ENCODE peak calls at places on chromosomes 4 and X, in four cellular contexts. R, G, W and Y are unnamed samples.

GRCh38 chr4:89906787-89907521 is 12.3 kb downstream of the MMRN1 start:
- DNase-seq in R (no peak), G (no peak), W (no peak), Y (no peak)

GRCh38 chr4:1402516-1403101 is 3.6 kb downstream of the NKX1-1 start:
- DNase-seq in R (no peak), G (no peak), W (no peak), Y (no peak)

GRCh38 chr4:54017308-54017707 is 47.1 kb downstream of the CHIC2 start:
- DNase-seq in R (no peak), G (no peak), W (no peak), Y (no peak)

GRCh38 chr4:173494013-173494970 is 35.7 kb downstream of the HAND2 start:
- DNase-seq in R (peak; percentile 66), G (peak; percentile 80), W (peak; percentile 71), Y (peak; percentile 78)

GRCh38 chr4:75889537-75890199 is 12.6 kb downstream of the PPEF2 start:
- DNase-seq in R (no peak), G (no peak), W (no peak), Y (no peak)

GRCh38 chrX:2342281-2342688 is 158.5 kb downstream of the DHRSX start:
- DNase-seq in R (no peak), G (no peak), W (no peak), Y (no peak)

GRCh38 chrX:70001269-70001668 is 48.5 kb downstream of the AWAT2 start:
- DNase-seq in R (no peak), G (no peak), W (no peak), Y (no peak)

GRCh38 chr4:38529189-38530115 is 134.5 kb upstream of the KLF3 start:
- DNase-seq in R (no peak), G (no peak), W (peak; percentile 95), Y (no peak)

GRCh38 chr4:16157609-16158503 is 68.4 kb downstream of the TAPT1 start:
- DNase-seq in R (peak; percentile 26), G (no peak), W (no peak), Y (no peak)

GRCh38 chr4:13329340-13329850 is 154.7 kb downstream of the RAB28 start:
- DNase-seq in R (no peak), G (no peak), W (no peak), Y (no peak)

GRCh38 chr4:113141901-113142346 is 92.5 kb downstream of the ANK2 start:
- DNase-seq in R (peak; percentile 98), G (peak; percentile 30), W (no peak), Y (no peak)

GRCh38 chr4:55363618-55364420 is 17.8 kb downstream of the SRD5A3 start:
- DNase-seq in R (no peak), G (no peak), W (no peak), Y (no peak)

GRCh38 chr4:89021678-89022077 is 35.3 kb downstream of the FAM13A start:
- DNase-seq in R (no peak), G (no peak), W (peak; percentile 23), Y (no peak)

GRCh38 chr4:40686081-40686913 is 56.6 kb upstream of the RBM47 start:
- DNase-seq in R (no peak), G (no peak), W (no peak), Y (no peak)

GRCh38 chr4:144705861-144706590 is 60.1 kb downstream of the HHIP start:
- DNase-seq in R (no peak), G (no peak), W (no peak), Y (no peak)

GRCh38 chr4:83387922-83388676 is 53.5 kb upstream of the HPSE start:
- DNase-seq in R (no peak), G (peak; percentile 8), W (peak; percentile 39), Y (no peak)

GRCh38 chr4:168569066-168569908 is 72.4 kb downstream of the PALLD start:
- DNase-seq in R (peak; percentile 1), G (peak; percentile 68), W (peak; percentile 52), Y (no peak)

GRCh38 chr4:98467627-98468072 is 190.8 kb downstream of the TSPAN5 start:
- DNase-seq in R (peak; percentile 78), G (peak; percentile 86), W (peak; percentile 85), Y (peak; percentile 73)

GRCh38 chr4:32135642-32136041 is 1415.5 kb downstream of the PCDH7 start:
- DNase-seq in R (no peak), G (no peak), W (no peak), Y (no peak)

GRCh38 chr4:173269280-173269679 is 64.9 kb downstream of the HMGB2 start:
- DNase-seq in R (no peak), G (no peak), W (no peak), Y (no peak)

GRCh38 chr4:123609829-123610228 is 213.2 kb downstream of the SPRY1 start:
- DNase-seq in R (no peak), G (no peak), W (no peak), Y (no peak)

GRCh38 chr4:8284391-8284790 is 14.8 kb downstream of the HTRA3 start:
- DNase-seq in R (no peak), G (no peak), W (no peak), Y (no peak)

GRCh38 chrX:135185795-135186443 is 14.7 kb upstream of the CT55 start:
- DNase-seq in R (peak; percentile 36), G (peak; percentile 58), W (peak; percentile 65), Y (peak; percentile 32)

GRCh38 chr4:20378181-20378580 is 126.5 kb downstream of the SLIT2 start:
- DNase-seq in R (no peak), G (no peak), W (no peak), Y (no peak)

GRCh38 chrX:19563746-19564145 is 48.4 kb upstream of the MAP3K15 start:
- DNase-seq in R (no peak), G (no peak), W (no peak), Y (no peak)

GRCh38 chr4:6230502-6230785 is 30.1 kb upstream of the JAKMIP1 start:
- DNase-seq in R (no peak), G (no peak), W (no peak), Y (no peak)

GRCh38 chr4:146949559-146949958 is 3.9 kb upstream of the TTC29 start:
- DNase-seq in R (no peak), G (no peak), W (no peak), Y (no peak)

GRCh38 chr4:85362550-85362949 is 112.4 kb upstream of the ARHGAP24 start:
- DNase-seq in R (no peak), G (no peak), W (no peak), Y (no peak)

GRCh38 chr4:121696641-121697461 is at the start of gene ANXA5:
- DNase-seq in R (peak; percentile 63), G (peak; percentile 81), W (peak; percentile 91), Y (peak; percentile 79)

GRCh38 chr4:73308286-73308685 is 49.7 kb upstream of the ANKRD17 start:
- DNase-seq in R (peak; percentile 24), G (peak; percentile 20), W (peak; percentile 35), Y (no peak)

GRCh38 chr4:174826660-174827059 is 2.4 kb downstream of the GLRA3 start:
- DNase-seq in R (no peak), G (no peak), W (no peak), Y (no peak)

GRCh38 chr4:140996757-140997156 is 136.5 kb downstream of the RNF150 start:
- DNase-seq in R (no peak), G (no peak), W (no peak), Y (no peak)

GRCh38 chrX:13647709-13648212 is 5.2 kb upstream of the TCEANC start:
- DNase-seq in R (peak; percentile 78), G (peak; percentile 16), W (peak; percentile 99), Y (no peak)

GRCh38 chr4:88575222-88575621 is 17.1 kb upstream of the HERC3 start:
- DNase-seq in R (no peak), G (no peak), W (no peak), Y (no peak)

GRCh38 chr4:11632015-11632414 is 203.3 kb upstream of the HS3ST1 start:
- DNase-seq in R (no peak), G (no peak), W (no peak), Y (no peak)

GRCh38 chr4:107888237-107888636 is 43.1 kb upstream of the CYP2U1 start:
- DNase-seq in R (no peak), G (peak; percentile 13), W (peak; percentile 6), Y (no peak)

GRCh38 chrX:107978707-107979307 is 3.4 kb downstream of the TEX13B start:
- DNase-seq in R (peak; percentile 11), G (peak; percentile 48), W (peak; percentile 29), Y (no peak)

GRCh38 chr4:45172636-45173035 is 446.3 kb upstream of the GNPDA2 start:
- DNase-seq in R (no peak), G (no peak), W (no peak), Y (peak; percentile 22)

DNA sequence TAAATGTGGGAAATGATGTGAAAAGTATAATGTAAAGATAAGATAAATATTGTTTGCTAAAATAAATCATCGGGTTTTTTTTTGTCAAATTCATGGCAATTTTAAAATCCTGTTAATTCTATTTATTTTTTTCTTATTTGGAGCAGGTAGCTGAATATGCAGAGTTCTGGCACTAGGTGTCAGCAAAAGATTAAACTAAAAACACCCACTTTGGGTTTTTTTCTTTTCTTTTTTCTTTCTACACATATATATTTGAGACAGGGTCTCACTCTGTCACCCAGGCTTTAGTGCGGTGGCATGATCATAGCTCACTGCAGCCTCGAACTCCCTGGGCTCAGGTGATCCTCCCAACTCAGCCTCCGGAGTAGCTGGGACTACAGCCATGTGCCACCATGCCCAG is 6.9 kb upstream of the RAP2C start:
- DNase-seq in R (no peak), G (no peak), W (peak; percentile 12), Y (no peak)
- TF ChIP-seq HMGXB4 in R (no peak), G (no peak), W (no peak), Y (no peak)

DNA sequence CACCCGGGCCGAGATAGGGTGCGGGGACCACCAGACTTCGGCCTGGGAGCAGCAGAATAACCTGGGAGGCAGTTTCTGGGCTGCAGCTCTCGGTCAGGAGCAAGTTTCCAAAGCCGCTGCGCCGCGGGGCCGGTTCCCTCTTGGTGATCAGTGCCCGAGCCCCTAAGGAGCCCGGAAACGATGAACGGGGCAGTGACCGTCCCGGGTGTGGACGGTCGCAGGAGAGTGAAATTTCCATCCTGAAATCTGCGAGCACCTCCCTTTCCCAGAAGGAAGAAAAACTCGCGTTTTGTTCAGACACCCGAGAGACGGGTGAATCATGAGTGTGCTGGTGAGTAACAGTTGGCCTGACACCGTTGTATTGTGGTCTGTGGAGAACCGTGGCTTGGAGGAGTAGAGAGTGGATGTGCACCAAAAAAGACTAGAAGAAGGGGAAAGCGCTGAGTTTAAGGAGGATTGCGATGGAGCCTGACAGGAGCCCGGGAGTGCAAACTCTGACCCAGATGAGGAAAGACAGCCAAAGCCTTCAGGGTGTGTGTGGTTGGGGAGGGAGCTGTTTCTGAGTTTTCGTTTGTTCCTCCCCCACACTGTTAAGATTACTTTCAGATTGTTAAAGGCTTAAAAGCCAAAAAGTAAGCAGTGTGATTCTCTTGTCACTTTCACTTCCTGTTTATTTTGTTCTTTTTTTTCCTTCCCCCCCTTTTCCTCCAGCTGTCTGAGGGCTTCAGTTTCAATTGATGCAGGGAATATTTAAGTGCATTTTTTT is 824 bp downstream of the MCUB start:
- DNase-seq in R (no peak), G (peak; percentile 19), W (peak; percentile 53), Y (no peak)
- TF ChIP-seq HMGXB4 in R (no peak), G (no peak), W (no peak), Y (no peak)

GRCh38 chr4:137905930-137906329 is 336.2 kb downstream of the SLC7A11 start:
- DNase-seq in R (no peak), G (no peak), W (no peak), Y (no peak)
- TF ChIP-seq HMGXB4 in R (no peak), G (no peak), W (no peak), Y (no peak)

DNA sequence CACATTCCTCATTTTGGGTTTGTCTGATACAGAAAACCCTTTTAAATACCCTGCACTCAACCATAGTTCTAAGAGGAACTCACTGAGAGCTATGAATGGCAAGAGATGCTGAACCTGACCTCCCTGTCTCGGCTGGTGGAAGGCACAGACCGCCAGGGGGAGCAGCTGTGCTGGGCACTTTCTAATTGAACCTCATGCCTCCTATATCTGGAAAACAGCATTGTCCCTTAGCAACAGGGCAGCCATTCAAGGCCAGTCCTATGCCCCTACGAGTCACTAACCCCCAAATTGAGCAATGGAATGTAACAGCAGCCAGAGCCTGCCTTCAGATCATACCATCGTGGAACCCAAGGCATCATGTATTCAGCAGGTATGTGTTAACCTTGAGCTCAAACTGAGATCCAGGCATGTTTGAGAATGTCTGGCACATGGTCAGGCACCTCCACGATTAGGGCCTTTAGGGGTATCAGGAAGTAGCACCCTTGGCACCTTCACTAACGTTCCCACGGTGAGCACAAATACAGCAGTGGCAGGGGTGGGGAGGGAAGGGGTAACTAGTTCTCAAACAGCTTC is 5.1 kb downstream of the USP27X start:
- DNase-seq in R (peak; percentile 40), G (peak; percentile 56), W (peak; percentile 67), Y (peak; percentile 73)
- TF ChIP-seq HMGXB4 in R (no peak), G (no peak), W (no peak), Y (no peak)